ENCODE peak calls at places on chromosomes 1 and 21, in ten cellular contexts. One of them, this sample, is unnamed.

GRCh38 chr21:19807231-19807630 is 1191.0 kb upstream of the NCAM2 start:
- DNase-seq in iPS DF 6.9: no peak
- DNase-seq in DMS53: no peak
- DNase-seq in stimulated activated CD4-positive, alpha-beta T cell treated with anti-CD3 and anti-CD28 coated beads, TNF-alpha, amount 100 ng/mL, for 1 hour: no peak
- DNase-seq in GM23338: no peak
- DNase-seq in GM04503: no peak
- DNase-seq in activated CD4-positive, alpha-beta T cell treated with anti-CD3 and anti-CD28 coated beads, Interleukin-2, amount 10 ng/mL, durations not matched to agents 7 days and 5 days: no peak
- DNase-seq in left cardiac atrium: no peak
- DNase-seq in erythroblast: no peak
- DNase-seq in activated naive CD4-positive, alpha-beta T cell treated with anti-CD3 and anti-CD28 coated beads, Interleukin-2, amount 50 U/mL, for 16 hours: no peak
- DNase-seq in this sample: no peak

GRCh38 chr1:162954824-162955223 is 93.8 kb upstream of the CCDC190 start:
- DNase-seq in iPS DF 6.9: no peak
- DNase-seq in DMS53: no peak
- DNase-seq in stimulated activated CD4-positive, alpha-beta T cell treated with anti-CD3 and anti-CD28 coated beads, TNF-alpha, amount 100 ng/mL, for 1 hour: no peak
- DNase-seq in GM23338: no peak
- DNase-seq in GM04503: no peak
- DNase-seq in activated CD4-positive, alpha-beta T cell treated with anti-CD3 and anti-CD28 coated beads, Interleukin-2, amount 10 ng/mL, durations not matched to agents 7 days and 5 days: no peak
- DNase-seq in left cardiac atrium: no peak
- DNase-seq in erythroblast: no peak
- DNase-seq in activated naive CD4-positive, alpha-beta T cell treated with anti-CD3 and anti-CD28 coated beads, Interleukin-2, amount 50 U/mL, for 16 hours: no peak
- DNase-seq in this sample: no peak

GRCh38 chr1:185663332-185663731 is 70.9 kb upstream of the HMCN1 start:
- DNase-seq in iPS DF 6.9: no peak
- DNase-seq in DMS53: no peak
- DNase-seq in stimulated activated CD4-positive, alpha-beta T cell treated with anti-CD3 and anti-CD28 coated beads, TNF-alpha, amount 100 ng/mL, for 1 hour: no peak
- DNase-seq in GM23338: no peak
- DNase-seq in GM04503: no peak
- DNase-seq in activated CD4-positive, alpha-beta T cell treated with anti-CD3 and anti-CD28 coated beads, Interleukin-2, amount 10 ng/mL, durations not matched to agents 7 days and 5 days: no peak
- DNase-seq in left cardiac atrium: no peak
- DNase-seq in erythroblast: no peak
- DNase-seq in activated naive CD4-positive, alpha-beta T cell treated with anti-CD3 and anti-CD28 coated beads, Interleukin-2, amount 50 U/mL, for 16 hours: no peak
- DNase-seq in this sample: no peak

GRCh38 chr1:145747398-145748247 is 28.3 kb downstream of the CD160 start:
- DNase-seq in iPS DF 6.9: no peak
- DNase-seq in DMS53: no peak
- DNase-seq in stimulated activated CD4-positive, alpha-beta T cell treated with anti-CD3 and anti-CD28 coated beads, TNF-alpha, amount 100 ng/mL, for 1 hour: no peak
- DNase-seq in GM23338: no peak
- DNase-seq in GM04503: no peak
- DNase-seq in activated CD4-positive, alpha-beta T cell treated with anti-CD3 and anti-CD28 coated beads, Interleukin-2, amount 10 ng/mL, durations not matched to agents 7 days and 5 days: no peak
- DNase-seq in left cardiac atrium: no peak
- DNase-seq in erythroblast: no peak
- DNase-seq in activated naive CD4-positive, alpha-beta T cell treated with anti-CD3 and anti-CD28 coated beads, Interleukin-2, amount 50 U/mL, for 16 hours: no peak
- DNase-seq in this sample: no peak

GRCh38 chr1:199913313-199913712 is 114.2 kb upstream of the NR5A2 start:
- DNase-seq in iPS DF 6.9: no peak
- DNase-seq in DMS53: no peak
- DNase-seq in stimulated activated CD4-positive, alpha-beta T cell treated with anti-CD3 and anti-CD28 coated beads, TNF-alpha, amount 100 ng/mL, for 1 hour: no peak
- DNase-seq in GM23338: no peak
- DNase-seq in GM04503: no peak
- DNase-seq in activated CD4-positive, alpha-beta T cell treated with anti-CD3 and anti-CD28 coated beads, Interleukin-2, amount 10 ng/mL, durations not matched to agents 7 days and 5 days: no peak
- DNase-seq in left cardiac atrium: no peak
- DNase-seq in erythroblast: no peak
- DNase-seq in activated naive CD4-positive, alpha-beta T cell treated with anti-CD3 and anti-CD28 coated beads, Interleukin-2, amount 50 U/mL, for 16 hours: no peak
- DNase-seq in this sample: no peak

GRCh38 chr1:183417691-183418491 is at the start of gene NMNAT2:
- DNase-seq in iPS DF 6.9: peak
- DNase-seq in DMS53: peak
- DNase-seq in stimulated activated CD4-positive, alpha-beta T cell treated with anti-CD3 and anti-CD28 coated beads, TNF-alpha, amount 100 ng/mL, for 1 hour: no peak
- DNase-seq in GM23338: peak
- DNase-seq in GM04503: no peak
- DNase-seq in activated CD4-positive, alpha-beta T cell treated with anti-CD3 and anti-CD28 coated beads, Interleukin-2, amount 10 ng/mL, durations not matched to agents 7 days and 5 days: no peak
- DNase-seq in left cardiac atrium: peak
- DNase-seq in erythroblast: no peak
- DNase-seq in activated naive CD4-positive, alpha-beta T cell treated with anti-CD3 and anti-CD28 coated beads, Interleukin-2, amount 50 U/mL, for 16 hours: no peak
- DNase-seq in this sample: peak

GRCh38 chr1:234956821-234957329 is 171.8 kb downstream of the TOMM20 start:
- DNase-seq in iPS DF 6.9: no peak
- DNase-seq in DMS53: peak
- DNase-seq in stimulated activated CD4-positive, alpha-beta T cell treated with anti-CD3 and anti-CD28 coated beads, TNF-alpha, amount 100 ng/mL, for 1 hour: no peak
- DNase-seq in GM23338: peak
- DNase-seq in GM04503: no peak
- DNase-seq in activated CD4-positive, alpha-beta T cell treated with anti-CD3 and anti-CD28 coated beads, Interleukin-2, amount 10 ng/mL, durations not matched to agents 7 days and 5 days: no peak
- DNase-seq in left cardiac atrium: no peak
- DNase-seq in erythroblast: no peak
- DNase-seq in activated naive CD4-positive, alpha-beta T cell treated with anti-CD3 and anti-CD28 coated beads, Interleukin-2, amount 50 U/mL, for 16 hours: no peak
- DNase-seq in this sample: no peak

GRCh38 chr21:46618738-46619369 is 14.0 kb upstream of the S100B start:
- DNase-seq in iPS DF 6.9: no peak
- DNase-seq in DMS53: no peak
- DNase-seq in stimulated activated CD4-positive, alpha-beta T cell treated with anti-CD3 and anti-CD28 coated beads, TNF-alpha, amount 100 ng/mL, for 1 hour: no peak
- DNase-seq in GM23338: no peak
- DNase-seq in GM04503: peak
- DNase-seq in activated CD4-positive, alpha-beta T cell treated with anti-CD3 and anti-CD28 coated beads, Interleukin-2, amount 10 ng/mL, durations not matched to agents 7 days and 5 days: no peak
- DNase-seq in left cardiac atrium: no peak
- DNase-seq in erythroblast: no peak
- DNase-seq in activated naive CD4-positive, alpha-beta T cell treated with anti-CD3 and anti-CD28 coated beads, Interleukin-2, amount 50 U/mL, for 16 hours: no peak
- DNase-seq in this sample: no peak

GRCh38 chr1:16249838-16250241 is 12.9 kb upstream of the CPLANE2 start:
- DNase-seq in iPS DF 6.9: no peak
- DNase-seq in DMS53: peak
- DNase-seq in stimulated activated CD4-positive, alpha-beta T cell treated with anti-CD3 and anti-CD28 coated beads, TNF-alpha, amount 100 ng/mL, for 1 hour: no peak
- DNase-seq in GM23338: no peak
- DNase-seq in GM04503: peak
- DNase-seq in activated CD4-positive, alpha-beta T cell treated with anti-CD3 and anti-CD28 coated beads, Interleukin-2, amount 10 ng/mL, durations not matched to agents 7 days and 5 days: no peak
- DNase-seq in left cardiac atrium: peak
- DNase-seq in erythroblast: no peak
- DNase-seq in activated naive CD4-positive, alpha-beta T cell treated with anti-CD3 and anti-CD28 coated beads, Interleukin-2, amount 50 U/mL, for 16 hours: no peak
- DNase-seq in this sample: no peak

GRCh38 chr1:40595623-40596022 is 64.2 kb downstream of the ZNF684 start:
- DNase-seq in iPS DF 6.9: no peak
- DNase-seq in DMS53: no peak
- DNase-seq in stimulated activated CD4-positive, alpha-beta T cell treated with anti-CD3 and anti-CD28 coated beads, TNF-alpha, amount 100 ng/mL, for 1 hour: no peak
- DNase-seq in GM23338: no peak
- DNase-seq in GM04503: no peak
- DNase-seq in activated CD4-positive, alpha-beta T cell treated with anti-CD3 and anti-CD28 coated beads, Interleukin-2, amount 10 ng/mL, durations not matched to agents 7 days and 5 days: no peak
- DNase-seq in left cardiac atrium: no peak
- DNase-seq in erythroblast: no peak
- DNase-seq in activated naive CD4-positive, alpha-beta T cell treated with anti-CD3 and anti-CD28 coated beads, Interleukin-2, amount 50 U/mL, for 16 hours: no peak
- DNase-seq in this sample: no peak

GRCh38 chr1:240737761-240738265 is 125.9 kb upstream of the GREM2 start:
- DNase-seq in iPS DF 6.9: no peak
- DNase-seq in DMS53: no peak
- DNase-seq in stimulated activated CD4-positive, alpha-beta T cell treated with anti-CD3 and anti-CD28 coated beads, TNF-alpha, amount 100 ng/mL, for 1 hour: no peak
- DNase-seq in GM23338: no peak
- DNase-seq in GM04503: no peak
- DNase-seq in activated CD4-positive, alpha-beta T cell treated with anti-CD3 and anti-CD28 coated beads, Interleukin-2, amount 10 ng/mL, durations not matched to agents 7 days and 5 days: no peak
- DNase-seq in left cardiac atrium: no peak
- DNase-seq in erythroblast: no peak
- DNase-seq in activated naive CD4-positive, alpha-beta T cell treated with anti-CD3 and anti-CD28 coated beads, Interleukin-2, amount 50 U/mL, for 16 hours: no peak
- DNase-seq in this sample: no peak

GRCh38 chr1:16143005-16143565 is 12.8 kb downstream of the EPHA2 start:
- DNase-seq in iPS DF 6.9: no peak
- DNase-seq in DMS53: no peak
- DNase-seq in stimulated activated CD4-positive, alpha-beta T cell treated with anti-CD3 and anti-CD28 coated beads, TNF-alpha, amount 100 ng/mL, for 1 hour: no peak
- DNase-seq in GM23338: no peak
- DNase-seq in GM04503: no peak
- DNase-seq in activated CD4-positive, alpha-beta T cell treated with anti-CD3 and anti-CD28 coated beads, Interleukin-2, amount 10 ng/mL, durations not matched to agents 7 days and 5 days: no peak
- DNase-seq in left cardiac atrium: no peak
- DNase-seq in erythroblast: no peak
- DNase-seq in activated naive CD4-positive, alpha-beta T cell treated with anti-CD3 and anti-CD28 coated beads, Interleukin-2, amount 50 U/mL, for 16 hours: no peak
- DNase-seq in this sample: no peak

GRCh38 chr1:180581635-180582039 is 22.9 kb downstream of the OVAAL start:
- DNase-seq in iPS DF 6.9: no peak
- DNase-seq in DMS53: no peak
- DNase-seq in stimulated activated CD4-positive, alpha-beta T cell treated with anti-CD3 and anti-CD28 coated beads, TNF-alpha, amount 100 ng/mL, for 1 hour: no peak
- DNase-seq in GM23338: no peak
- DNase-seq in GM04503: no peak
- DNase-seq in activated CD4-positive, alpha-beta T cell treated with anti-CD3 and anti-CD28 coated beads, Interleukin-2, amount 10 ng/mL, durations not matched to agents 7 days and 5 days: no peak
- DNase-seq in left cardiac atrium: no peak
- DNase-seq in erythroblast: no peak
- DNase-seq in activated naive CD4-positive, alpha-beta T cell treated with anti-CD3 and anti-CD28 coated beads, Interleukin-2, amount 50 U/mL, for 16 hours: no peak
- DNase-seq in this sample: no peak

GRCh38 chr1:214678386-214678785 is 75.4 kb downstream of the CENPF start:
- DNase-seq in iPS DF 6.9: no peak
- DNase-seq in DMS53: peak
- DNase-seq in stimulated activated CD4-positive, alpha-beta T cell treated with anti-CD3 and anti-CD28 coated beads, TNF-alpha, amount 100 ng/mL, for 1 hour: no peak
- DNase-seq in GM23338: no peak
- DNase-seq in GM04503: no peak
- DNase-seq in activated CD4-positive, alpha-beta T cell treated with anti-CD3 and anti-CD28 coated beads, Interleukin-2, amount 10 ng/mL, durations not matched to agents 7 days and 5 days: no peak
- DNase-seq in left cardiac atrium: no peak
- DNase-seq in erythroblast: peak
- DNase-seq in activated naive CD4-positive, alpha-beta T cell treated with anti-CD3 and anti-CD28 coated beads, Interleukin-2, amount 50 U/mL, for 16 hours: no peak
- DNase-seq in this sample: no peak

GRCh38 chr1:28594661-28595411 is 2.8 kb downstream of the RAB42 start:
- DNase-seq in iPS DF 6.9: no peak
- DNase-seq in DMS53: no peak
- DNase-seq in stimulated activated CD4-positive, alpha-beta T cell treated with anti-CD3 and anti-CD28 coated beads, TNF-alpha, amount 100 ng/mL, for 1 hour: no peak
- DNase-seq in GM23338: peak
- DNase-seq in GM04503: no peak
- DNase-seq in activated CD4-positive, alpha-beta T cell treated with anti-CD3 and anti-CD28 coated beads, Interleukin-2, amount 10 ng/mL, durations not matched to agents 7 days and 5 days: no peak
- DNase-seq in left cardiac atrium: no peak
- DNase-seq in erythroblast: no peak
- DNase-seq in activated naive CD4-positive, alpha-beta T cell treated with anti-CD3 and anti-CD28 coated beads, Interleukin-2, amount 50 U/mL, for 16 hours: no peak
- DNase-seq in this sample: no peak

GRCh38 chr1:181135815-181136737 is 47.6 kb downstream of the IER5 start:
- DNase-seq in iPS DF 6.9: no peak
- DNase-seq in DMS53: peak
- DNase-seq in stimulated activated CD4-positive, alpha-beta T cell treated with anti-CD3 and anti-CD28 coated beads, TNF-alpha, amount 100 ng/mL, for 1 hour: no peak
- DNase-seq in GM23338: no peak
- DNase-seq in GM04503: peak
- DNase-seq in activated CD4-positive, alpha-beta T cell treated with anti-CD3 and anti-CD28 coated beads, Interleukin-2, amount 10 ng/mL, durations not matched to agents 7 days and 5 days: no peak
- DNase-seq in left cardiac atrium: no peak
- DNase-seq in erythroblast: peak
- DNase-seq in activated naive CD4-positive, alpha-beta T cell treated with anti-CD3 and anti-CD28 coated beads, Interleukin-2, amount 50 U/mL, for 16 hours: no peak
- DNase-seq in this sample: no peak

GRCh38 chr1:38000529-38001453 is 4.5 kb downstream of the FHL3 start:
- DNase-seq in iPS DF 6.9: peak
- DNase-seq in DMS53: peak
- DNase-seq in stimulated activated CD4-positive, alpha-beta T cell treated with anti-CD3 and anti-CD28 coated beads, TNF-alpha, amount 100 ng/mL, for 1 hour: no peak
- DNase-seq in GM23338: peak
- DNase-seq in GM04503: no peak
- DNase-seq in activated CD4-positive, alpha-beta T cell treated with anti-CD3 and anti-CD28 coated beads, Interleukin-2, amount 10 ng/mL, durations not matched to agents 7 days and 5 days: no peak
- DNase-seq in left cardiac atrium: peak
- DNase-seq in erythroblast: no peak
- DNase-seq in activated naive CD4-positive, alpha-beta T cell treated with anti-CD3 and anti-CD28 coated beads, Interleukin-2, amount 50 U/mL, for 16 hours: no peak
- DNase-seq in this sample: no peak

GRCh38 chr1:210709694-210710093 is 381.0 kb downstream of the HHAT start:
- DNase-seq in iPS DF 6.9: no peak
- DNase-seq in DMS53: no peak
- DNase-seq in stimulated activated CD4-positive, alpha-beta T cell treated with anti-CD3 and anti-CD28 coated beads, TNF-alpha, amount 100 ng/mL, for 1 hour: no peak
- DNase-seq in GM23338: no peak
- DNase-seq in GM04503: no peak
- DNase-seq in activated CD4-positive, alpha-beta T cell treated with anti-CD3 and anti-CD28 coated beads, Interleukin-2, amount 10 ng/mL, durations not matched to agents 7 days and 5 days: no peak
- DNase-seq in left cardiac atrium: no peak
- DNase-seq in erythroblast: no peak
- DNase-seq in activated naive CD4-positive, alpha-beta T cell treated with anti-CD3 and anti-CD28 coated beads, Interleukin-2, amount 50 U/mL, for 16 hours: no peak
- DNase-seq in this sample: no peak

GRCh38 chr1:86419277-86419903 is 4.6 kb upstream of the CLCA2 start:
- DNase-seq in iPS DF 6.9: peak
- DNase-seq in DMS53: peak
- DNase-seq in stimulated activated CD4-positive, alpha-beta T cell treated with anti-CD3 and anti-CD28 coated beads, TNF-alpha, amount 100 ng/mL, for 1 hour: peak
- DNase-seq in GM23338: peak
- DNase-seq in GM04503: no peak
- DNase-seq in activated CD4-positive, alpha-beta T cell treated with anti-CD3 and anti-CD28 coated beads, Interleukin-2, amount 10 ng/mL, durations not matched to agents 7 days and 5 days: peak
- DNase-seq in left cardiac atrium: no peak
- DNase-seq in erythroblast: peak
- DNase-seq in activated naive CD4-positive, alpha-beta T cell treated with anti-CD3 and anti-CD28 coated beads, Interleukin-2, amount 50 U/mL, for 16 hours: peak
- DNase-seq in this sample: no peak

GRCh38 chr21:45923146-45923545 is 58.4 kb upstream of the COL6A1 start:
- DNase-seq in iPS DF 6.9: peak
- DNase-seq in DMS53: peak
- DNase-seq in stimulated activated CD4-positive, alpha-beta T cell treated with anti-CD3 and anti-CD28 coated beads, TNF-alpha, amount 100 ng/mL, for 1 hour: peak
- DNase-seq in GM23338: peak
- DNase-seq in GM04503: peak
- DNase-seq in activated CD4-positive, alpha-beta T cell treated with anti-CD3 and anti-CD28 coated beads, Interleukin-2, amount 10 ng/mL, durations not matched to agents 7 days and 5 days: peak
- DNase-seq in left cardiac atrium: peak
- DNase-seq in erythroblast: peak
- DNase-seq in activated naive CD4-positive, alpha-beta T cell treated with anti-CD3 and anti-CD28 coated beads, Interleukin-2, amount 50 U/mL, for 16 hours: peak
- DNase-seq in this sample: no peak

GRCh38 chr1:54800041-54800898 is 853 bp downstream of the TTC22 start:
- DNase-seq in iPS DF 6.9: no peak
- DNase-seq in DMS53: peak
- DNase-seq in stimulated activated CD4-positive, alpha-beta T cell treated with anti-CD3 and anti-CD28 coated beads, TNF-alpha, amount 100 ng/mL, for 1 hour: no peak
- DNase-seq in GM23338: peak
- DNase-seq in GM04503: no peak
- DNase-seq in activated CD4-positive, alpha-beta T cell treated with anti-CD3 and anti-CD28 coated beads, Interleukin-2, amount 10 ng/mL, durations not matched to agents 7 days and 5 days: no peak
- DNase-seq in left cardiac atrium: no peak
- DNase-seq in erythroblast: no peak
- DNase-seq in activated naive CD4-positive, alpha-beta T cell treated with anti-CD3 and anti-CD28 coated beads, Interleukin-2, amount 50 U/mL, for 16 hours: no peak
- DNase-seq in this sample: no peak

GRCh38 chr1:91007092-91007491 is 14.7 kb downstream of the ZNF644 start:
- DNase-seq in iPS DF 6.9: no peak
- DNase-seq in DMS53: peak
- DNase-seq in stimulated activated CD4-positive, alpha-beta T cell treated with anti-CD3 and anti-CD28 coated beads, TNF-alpha, amount 100 ng/mL, for 1 hour: no peak
- DNase-seq in GM23338: peak
- DNase-seq in GM04503: no peak
- DNase-seq in activated CD4-positive, alpha-beta T cell treated with anti-CD3 and anti-CD28 coated beads, Interleukin-2, amount 10 ng/mL, durations not matched to agents 7 days and 5 days: no peak
- DNase-seq in left cardiac atrium: no peak
- DNase-seq in erythroblast: no peak
- DNase-seq in activated naive CD4-positive, alpha-beta T cell treated with anti-CD3 and anti-CD28 coated beads, Interleukin-2, amount 50 U/mL, for 16 hours: no peak
- DNase-seq in this sample: no peak